ENCODE peak calls at places on chromosomes 3 and 15, in five cellular contexts. One of them, this sample, is unnamed.

GRCh38 chr3:132290833-132291232 is 26.4 kb upstream of the ACP3 start:
- DNase-seq in lower leg skin: no peak
- DNase-seq in stimulated activated CD8-positive, alpha-beta memory T cell treated with anti-CD3 and anti-CD28 coated beads, Interleukin-7, amount 100 ng/mL, for 4 hours: no peak
- DNase-seq in SK-N-SH: no peak
- DNase-seq in HS-5: peak; percentile 55
- DNase-seq in this sample: no peak

GRCh38 chr3:138066383-138066782 is 49.0 kb downstream of the DZIP1L start:
- DNase-seq in lower leg skin: no peak
- DNase-seq in HS-5: no peak
- DNase-seq in SK-N-SH: no peak
- DNase-seq in stimulated activated CD8-positive, alpha-beta memory T cell treated with anti-CD3 and anti-CD28 coated beads, Interleukin-7, amount 100 ng/mL, for 4 hours: no peak
- DNase-seq in this sample: no peak

GRCh38 chr3:58048301-58048700 is 40.1 kb downstream of the FLNB start:
- DNase-seq in lower leg skin: no peak
- DNase-seq in HS-5: no peak
- DNase-seq in SK-N-SH: no peak
- DNase-seq in stimulated activated CD8-positive, alpha-beta memory T cell treated with anti-CD3 and anti-CD28 coated beads, Interleukin-7, amount 100 ng/mL, for 4 hours: no peak
- DNase-seq in this sample: no peak

GRCh38 chr3:71710906-71711494 is 14.2 kb downstream of the EIF4E3 start:
- DNase-seq in stimulated activated CD8-positive, alpha-beta memory T cell treated with anti-CD3 and anti-CD28 coated beads, Interleukin-7, amount 100 ng/mL, for 4 hours: no peak
- DNase-seq in HS-5: no peak
- DNase-seq in lower leg skin: no peak
- DNase-seq in SK-N-SH: peak; percentile 72
- DNase-seq in this sample: no peak

GRCh38 chr3:45426161-45426560 is 37.8 kb downstream of the LARS2 start:
- DNase-seq in SK-N-SH: no peak
- DNase-seq in stimulated activated CD8-positive, alpha-beta memory T cell treated with anti-CD3 and anti-CD28 coated beads, Interleukin-7, amount 100 ng/mL, for 4 hours: no peak
- DNase-seq in HS-5: no peak
- DNase-seq in lower leg skin: no peak
- DNase-seq in this sample: no peak

GRCh38 chr15:25762015-25762662 is 101.0 kb downstream of the ATP10A start:
- DNase-seq in SK-N-SH: no peak
- DNase-seq in HS-5: no peak
- DNase-seq in stimulated activated CD8-positive, alpha-beta memory T cell treated with anti-CD3 and anti-CD28 coated beads, Interleukin-7, amount 100 ng/mL, for 4 hours: no peak
- DNase-seq in lower leg skin: no peak
- DNase-seq in this sample: no peak

GRCh38 chr15:69979269-69979668 is 118.4 kb downstream of the TLE3 start:
- DNase-seq in HS-5: no peak
- DNase-seq in stimulated activated CD8-positive, alpha-beta memory T cell treated with anti-CD3 and anti-CD28 coated beads, Interleukin-7, amount 100 ng/mL, for 4 hours: no peak
- DNase-seq in SK-N-SH: no peak
- DNase-seq in lower leg skin: peak; percentile 31
- DNase-seq in this sample: no peak

GRCh38 chr15:30953731-30954378 is 37.6 kb downstream of the MTMR10 start:
- DNase-seq in stimulated activated CD8-positive, alpha-beta memory T cell treated with anti-CD3 and anti-CD28 coated beads, Interleukin-7, amount 100 ng/mL, for 4 hours: no peak
- DNase-seq in HS-5: peak; percentile 89
- DNase-seq in SK-N-SH: no peak
- DNase-seq in lower leg skin: no peak
- DNase-seq in this sample: no peak

GRCh38 chr15:47548986-47549385 is 168.3 kb upstream of the SEMA6D start:
- DNase-seq in lower leg skin: no peak
- DNase-seq in stimulated activated CD8-positive, alpha-beta memory T cell treated with anti-CD3 and anti-CD28 coated beads, Interleukin-7, amount 100 ng/mL, for 4 hours: no peak
- DNase-seq in SK-N-SH: no peak
- DNase-seq in HS-5: no peak
- DNase-seq in this sample: no peak

GRCh38 chr3:6571448-6571847 is 289.5 kb upstream of the GRM7 start:
- DNase-seq in lower leg skin: no peak
- DNase-seq in stimulated activated CD8-positive, alpha-beta memory T cell treated with anti-CD3 and anti-CD28 coated beads, Interleukin-7, amount 100 ng/mL, for 4 hours: no peak
- DNase-seq in SK-N-SH: no peak
- DNase-seq in HS-5: no peak
- DNase-seq in this sample: no peak

GRCh38 chr3:131421957-131422498 is 40.5 kb downstream of the NUDT16 start:
- DNase-seq in lower leg skin: no peak
- DNase-seq in SK-N-SH: no peak
- DNase-seq in HS-5: no peak
- DNase-seq in stimulated activated CD8-positive, alpha-beta memory T cell treated with anti-CD3 and anti-CD28 coated beads, Interleukin-7, amount 100 ng/mL, for 4 hours: no peak
- DNase-seq in this sample: no peak

GRCh38 chr3:57729339-57730039 is 26.6 kb upstream of the SLMAP start:
- DNase-seq in SK-N-SH: no peak
- DNase-seq in HS-5: no peak
- DNase-seq in stimulated activated CD8-positive, alpha-beta memory T cell treated with anti-CD3 and anti-CD28 coated beads, Interleukin-7, amount 100 ng/mL, for 4 hours: no peak
- DNase-seq in lower leg skin: no peak
- DNase-seq in this sample: no peak

GRCh38 chr15:28861031-28861534 is 12.6 kb upstream of the GOLGA6L7 start:
- DNase-seq in SK-N-SH: no peak
- DNase-seq in HS-5: no peak
- DNase-seq in lower leg skin: peak; percentile 70
- DNase-seq in stimulated activated CD8-positive, alpha-beta memory T cell treated with anti-CD3 and anti-CD28 coated beads, Interleukin-7, amount 100 ng/mL, for 4 hours: no peak
- DNase-seq in this sample: no peak

GRCh38 chr3:120497318-120497717 is 46.5 kb upstream of the FSTL1 start:
- DNase-seq in lower leg skin: no peak
- DNase-seq in HS-5: peak; percentile 92
- DNase-seq in stimulated activated CD8-positive, alpha-beta memory T cell treated with anti-CD3 and anti-CD28 coated beads, Interleukin-7, amount 100 ng/mL, for 4 hours: no peak
- DNase-seq in SK-N-SH: no peak
- DNase-seq in this sample: no peak

GRCh38 chr3:98655666-98656065 is 62.3 kb upstream of the CPOX start:
- DNase-seq in stimulated activated CD8-positive, alpha-beta memory T cell treated with anti-CD3 and anti-CD28 coated beads, Interleukin-7, amount 100 ng/mL, for 4 hours: no peak
- DNase-seq in lower leg skin: no peak
- DNase-seq in SK-N-SH: no peak
- DNase-seq in HS-5: peak; percentile 37
- DNase-seq in this sample: no peak

GRCh38 chr3:58256511-58256910 is 18.9 kb downstream of the ABHD6 start:
- DNase-seq in lower leg skin: no peak
- DNase-seq in stimulated activated CD8-positive, alpha-beta memory T cell treated with anti-CD3 and anti-CD28 coated beads, Interleukin-7, amount 100 ng/mL, for 4 hours: no peak
- DNase-seq in SK-N-SH: no peak
- DNase-seq in HS-5: no peak
- DNase-seq in this sample: no peak

GRCh38 chr15:35813573-35813972 is 267.6 kb upstream of the DPH6 start:
- DNase-seq in lower leg skin: no peak
- DNase-seq in SK-N-SH: no peak
- DNase-seq in HS-5: no peak
- DNase-seq in stimulated activated CD8-positive, alpha-beta memory T cell treated with anti-CD3 and anti-CD28 coated beads, Interleukin-7, amount 100 ng/mL, for 4 hours: no peak
- DNase-seq in this sample: no peak

GRCh38 chr15:36256258-36256825 is 323.1 kb upstream of the CDIN1 start:
- DNase-seq in lower leg skin: no peak
- DNase-seq in SK-N-SH: no peak
- DNase-seq in stimulated activated CD8-positive, alpha-beta memory T cell treated with anti-CD3 and anti-CD28 coated beads, Interleukin-7, amount 100 ng/mL, for 4 hours: no peak
- DNase-seq in HS-5: no peak
- DNase-seq in this sample: no peak

GRCh38 chr3:151992326-151993041 is 119.0 kb downstream of the SUCNR1 start:
- DNase-seq in lower leg skin: no peak
- DNase-seq in HS-5: no peak
- DNase-seq in SK-N-SH: no peak
- DNase-seq in stimulated activated CD8-positive, alpha-beta memory T cell treated with anti-CD3 and anti-CD28 coated beads, Interleukin-7, amount 100 ng/mL, for 4 hours: no peak
- DNase-seq in this sample: no peak

GRCh38 chr3:121592856-121593702 is at the start of gene FBXO40:
- DNase-seq in SK-N-SH: no peak
- DNase-seq in stimulated activated CD8-positive, alpha-beta memory T cell treated with anti-CD3 and anti-CD28 coated beads, Interleukin-7, amount 100 ng/mL, for 4 hours: no peak
- DNase-seq in HS-5: no peak
- DNase-seq in lower leg skin: no peak
- DNase-seq in this sample: peak; percentile 17

GRCh38 chr3:160981217-160981938 is 123.8 kb downstream of the B3GALNT1 start:
- DNase-seq in SK-N-SH: no peak
- DNase-seq in stimulated activated CD8-positive, alpha-beta memory T cell treated with anti-CD3 and anti-CD28 coated beads, Interleukin-7, amount 100 ng/mL, for 4 hours: no peak
- DNase-seq in HS-5: no peak
- DNase-seq in lower leg skin: no peak
- DNase-seq in this sample: no peak

GRCh38 chr3:123773681-123774431 is 110.3 kb downstream of the MYLK start:
- DNase-seq in stimulated activated CD8-positive, alpha-beta memory T cell treated with anti-CD3 and anti-CD28 coated beads, Interleukin-7, amount 100 ng/mL, for 4 hours: no peak
- DNase-seq in lower leg skin: peak; percentile 87
- DNase-seq in HS-5: peak; percentile 36
- DNase-seq in SK-N-SH: peak; percentile 58
- DNase-seq in this sample: peak; percentile 15

GRCh38 chr3:26198609-26199008 is 408.7 kb downstream of the OXSM start:
- DNase-seq in SK-N-SH: no peak
- DNase-seq in stimulated activated CD8-positive, alpha-beta memory T cell treated with anti-CD3 and anti-CD28 coated beads, Interleukin-7, amount 100 ng/mL, for 4 hours: no peak
- DNase-seq in lower leg skin: no peak
- DNase-seq in HS-5: no peak
- DNase-seq in this sample: no peak

GRCh38 chr3:116444099-116444700 is 1.1 kb downstream of the LSAMP start:
- DNase-seq in HS-5: no peak
- DNase-seq in lower leg skin: no peak
- DNase-seq in stimulated activated CD8-positive, alpha-beta memory T cell treated with anti-CD3 and anti-CD28 coated beads, Interleukin-7, amount 100 ng/mL, for 4 hours: no peak
- DNase-seq in SK-N-SH: no peak
- DNase-seq in this sample: no peak

GRCh38 chr3:46662771-46663551 is 30.5 kb downstream of the ALS2CL start:
- DNase-seq in stimulated activated CD8-positive, alpha-beta memory T cell treated with anti-CD3 and anti-CD28 coated beads, Interleukin-7, amount 100 ng/mL, for 4 hours: no peak
- DNase-seq in SK-N-SH: peak; percentile 27
- DNase-seq in lower leg skin: peak; percentile 87
- DNase-seq in HS-5: no peak
- DNase-seq in this sample: peak; percentile 36

GRCh38 chr3:9946112-9947024 is 5.8 kb downstream of the PRRT3 start:
- DNase-seq in SK-N-SH: peak; percentile 89
- DNase-seq in lower leg skin: peak; percentile 96
- DNase-seq in HS-5: peak; percentile 58
- DNase-seq in stimulated activated CD8-positive, alpha-beta memory T cell treated with anti-CD3 and anti-CD28 coated beads, Interleukin-7, amount 100 ng/mL, for 4 hours: peak; percentile 86
- DNase-seq in this sample: peak; percentile 86

GRCh38 chr15:66846031-66846430 is 144.0 kb downstream of the SMAD6 start:
- DNase-seq in stimulated activated CD8-positive, alpha-beta memory T cell treated with anti-CD3 and anti-CD28 coated beads, Interleukin-7, amount 100 ng/mL, for 4 hours: no peak
- DNase-seq in lower leg skin: no peak
- DNase-seq in SK-N-SH: no peak
- DNase-seq in HS-5: no peak
- DNase-seq in this sample: no peak

GRCh38 chr3:145843561-145843960 is 317.4 kb downstream of the PLOD2 start:
- DNase-seq in stimulated activated CD8-positive, alpha-beta memory T cell treated with anti-CD3 and anti-CD28 coated beads, Interleukin-7, amount 100 ng/mL, for 4 hours: no peak
- DNase-seq in lower leg skin: no peak
- DNase-seq in HS-5: no peak
- DNase-seq in SK-N-SH: no peak
- DNase-seq in this sample: no peak

GRCh38 chr3:11846281-11847034 is at the start of gene TAMM41:
- DNase-seq in stimulated activated CD8-positive, alpha-beta memory T cell treated with anti-CD3 and anti-CD28 coated beads, Interleukin-7, amount 100 ng/mL, for 4 hours: peak; percentile 89
- DNase-seq in HS-5: peak; percentile 60
- DNase-seq in lower leg skin: peak; percentile 98
- DNase-seq in SK-N-SH: peak; percentile 88
- DNase-seq in this sample: peak; percentile 93